ENCODE peak calls at places on chromosomes 4 and X, in nine cellular contexts. M, W, V, T, B, H, E, N and O are unnamed samples.

GRCh38 chr4:96315815-96316214 is 475.9 kb downstream of the PDHA2 start:
- DNase-seq in T (peak), W (peak), V (no peak), N (no peak), B (no peak), M (no peak), H (peak), E (no peak), O (no peak)

GRCh38 chrX:149365552-149365951 is 139.6 kb downstream of the IDS start:
- DNase-seq in M (no peak), W (no peak), T (no peak), N (no peak), B (no peak), E (no peak), V (no peak), H (no peak), O (no peak)

GRCh38 chr4:7103031-7103598 is 35.3 kb upstream of the GRPEL1 start:
- DNase-seq in E (no peak), W (peak), M (no peak), N (peak), V (peak), B (peak), T (peak), H (peak), O (peak)

GRCh38 chr4:149549911-149550310 is 265.7 kb downstream of the IQCM start:
- DNase-seq in M (no peak), W (peak), H (peak), E (no peak), V (peak), N (no peak), B (no peak), T (peak), O (no peak)

GRCh38 chrX:65528705-65529340 is 5.8 kb downstream of the LAS1L start:
- DNase-seq in H (peak), N (no peak), V (peak), W (no peak), M (peak), E (no peak), T (peak), B (peak), O (peak)

GRCh38 chr4:187940299-187940698 is 55.3 kb upstream of the ZFP42 start:
- DNase-seq in W (no peak), M (no peak), V (no peak), B (no peak), N (no peak), H (no peak), T (no peak), E (no peak), O (no peak)

GRCh38 chr4:62901101-62901500 is 1508.1 kb downstream of the TECRL start:
- DNase-seq in E (no peak), T (no peak), H (no peak), M (no peak), V (no peak), W (no peak), B (no peak), N (no peak), O (no peak)

GRCh38 chrX:44183329-44183728 is 160.1 kb downstream of the EFHC2 start:
- DNase-seq in B (no peak), E (no peak), W (no peak), V (no peak), N (no peak), H (no peak), M (peak), T (no peak), O (no peak)

GRCh38 chr4:46442963-46443362 is 53.0 kb upstream of the GABRA2 start:
- DNase-seq in V (no peak), W (no peak), H (no peak), N (no peak), T (peak), E (no peak), B (no peak), M (no peak), O (no peak)

GRCh38 chr4:48297447-48297846 is 27.8 kb upstream of the TEC start:
- DNase-seq in V (no peak), E (no peak), T (peak), B (no peak), M (no peak), W (no peak), H (no peak), N (no peak), O (no peak)

GRCh38 chr4:176549161-176549865 is 229.5 kb downstream of the SPCS3 start:
- DNase-seq in H (peak), E (no peak), M (no peak), V (no peak), B (no peak), N (no peak), T (peak), W (peak), O (no peak)

GRCh38 chr4:182643801-182644311 is 273.3 kb downstream of the DCTD start:
- DNase-seq in M (no peak), E (no peak), H (peak), B (no peak), W (peak), V (no peak), T (peak), N (no peak), O (no peak)

GRCh38 chrX:79524642-79525041 is 157.5 kb upstream of the ITM2A start:
- DNase-seq in E (no peak), V (no peak), B (peak), H (no peak), M (no peak), W (no peak), T (no peak), N (no peak), O (no peak)

GRCh38 chr4:13548984-13549546 is 4.8 kb upstream of the NKX3-2 start:
- DNase-seq in V (peak), N (peak), E (peak), T (peak), H (peak), M (no peak), W (peak), B (peak), O (peak)

GRCh38 chrX:45852884-45853283 is 652.2 kb upstream of the DIPK2B start:
- DNase-seq in V (no peak), N (no peak), E (no peak), B (no peak), W (peak), T (no peak), M (no peak), H (peak), O (no peak)

GRCh38 chr4:26150948-26151347 is 169.9 kb upstream of the RBPJ start:
- DNase-seq in T (peak), H (peak), B (no peak), M (no peak), E (no peak), W (peak), V (no peak), N (no peak), O (no peak)

GRCh38 chr4:84496356-84497219 is 2.5 kb downstream of the NKX6-1 start:
- DNase-seq in M (no peak), B (no peak), H (no peak), W (no peak), V (no peak), E (no peak), N (no peak), T (peak), O (no peak)

GRCh38 chr4:23904639-23905061 is 14.8 kb upstream of the PPARGC1A start:
- DNase-seq in T (no peak), B (no peak), H (no peak), W (no peak), V (peak), M (peak), N (no peak), E (no peak), O (no peak)

GRCh38 chrX:41960142-41960541 is 36.8 kb upstream of the CASK start:
- DNase-seq in E (no peak), M (no peak), H (no peak), N (no peak), W (no peak), V (no peak), B (no peak), T (no peak), O (no peak)

GRCh38 chrX:10524578-10524977 is 95.8 kb downstream of the MID1 start:
- DNase-seq in W (no peak), T (peak), V (no peak), M (no peak), B (no peak), N (no peak), E (no peak), H (no peak), O (no peak)

GRCh38 chr4:37890501-37891220 is at the start of gene TBC1D1:
- DNase-seq in E (no peak), B (peak), N (peak), T (peak), H (peak), V (peak), M (peak), W (no peak), O (peak)

GRCh38 chrX:71144651-71145050 is at the start of gene NLGN3:
- DNase-seq in V (peak), T (no peak), W (no peak), H (no peak), B (no peak), E (no peak), M (no peak), N (no peak), O (no peak)

GRCh38 chr4:183889190-183889589 is 15.9 kb upstream of the STOX2 start:
- DNase-seq in T (no peak), N (no peak), M (no peak), W (no peak), H (no peak), V (no peak), E (no peak), B (no peak), O (no peak)

GRCh38 chr4:973431-974397 is at the start of gene DGKQ:
- DNase-seq in M (no peak), W (peak), B (peak), V (peak), N (peak), E (peak), T (peak), H (peak), O (peak)

GRCh38 chrX:17798921-17799320 is 61.6 kb downstream of the SCML1 start:
- DNase-seq in N (no peak), W (no peak), H (no peak), T (no peak), E (no peak), V (no peak), M (no peak), B (peak), O (no peak)

GRCh38 chr4:183029365-183029764 is 69.7 kb upstream of the WWC2 start:
- DNase-seq in N (no peak), M (no peak), T (no peak), B (no peak), V (no peak), E (no peak), W (no peak), H (no peak), O (no peak)

GRCh38 chr4:118729287-118730286 is 44.4 kb downstream of the METTL14 start:
- DNase-seq in E (no peak), W (peak), T (peak), N (no peak), H (no peak), B (no peak), M (no peak), V (no peak), O (no peak)